ENCODE peak calls at places on chromosomes 16 and 17, in six cellular contexts. P is cardiac muscle cell; N is activated CD8-positive, alpha-beta T cell treated with anti-CD3 and anti-CD28 coated beads, Interleukin-2, amount 10 ng/mL, durations not matched to agents 7 days and 5 days; G is heart left ventricle; T is NCI-H2081 treated with DMSO at 0.1 percent for 48 hours; B is brain microvascular endothelial cell. F is an unnamed sample.

GRCh38 chr16:80280557-80280956 is 260.2 kb upstream of the DYNLRB2 start:
- DNase-seq in T (no peak), P (no peak), B (no peak), N (no peak), G (no peak), F (no peak)

GRCh38 chr17:79870540-79870939 is 31.3 kb upstream of the CBX4 start:
- DNase-seq in B (no peak), T (no peak), G (no peak), P (no peak), N (no peak), F (no peak)

GRCh38 chr17:46851029-46851741 is at the start of gene WNT9B:
- DNase-seq in G (no peak), P (no peak), B (no peak), T (peak), N (no peak), F (peak)

GRCh38 chr16:8660841-8661301 is 13.5 kb upstream of the ABAT start:
- DNase-seq in T (no peak), B (peak), N (peak), G (peak), P (peak), F (peak)

GRCh38 chr17:38600906-38601305 is 4.8 kb downstream of the SRCIN1 start:
- DNase-seq in B (no peak), T (no peak), P (no peak), G (no peak), N (no peak), F (no peak)

GRCh38 chr16:23270654-23271053 is 31.4 kb upstream of the SCNN1B start:
- DNase-seq in G (no peak), N (no peak), B (no peak), P (no peak), T (no peak), F (no peak)

GRCh38 chr17:77746391-77746790 is 212.1 kb upstream of the TNRC6C start:
- DNase-seq in N (no peak), T (no peak), P (no peak), B (no peak), G (no peak), F (no peak)

GRCh38 chr17:38613525-38613980 is 7.8 kb upstream of the SRCIN1 start:
- DNase-seq in T (no peak), N (no peak), B (no peak), P (no peak), G (no peak), F (no peak)

GRCh38 chr17:32349503-32349853 is 479 bp upstream of the ZNF207 start:
- DNase-seq in B (no peak), N (peak), T (no peak), G (no peak), P (peak), F (peak)

GRCh38 chr17:63151981-63152523 is 186.0 kb downstream of the TANC2 start:
- DNase-seq in B (no peak), T (no peak), P (peak), N (no peak), G (no peak), F (no peak)

GRCh38 chr17:83200746-83201145 is 121.3 kb downstream of the METRNL start:
- DNase-seq in T (no peak), N (no peak), G (peak), B (no peak), P (no peak), F (no peak)

GRCh38 chr17:49469831-49470568 is 25.1 kb upstream of the NGFR start:
- DNase-seq in G (no peak), P (no peak), T (no peak), B (no peak), N (no peak), F (no peak)

GRCh38 chr16:85989863-85990643 is 91.1 kb downstream of the IRF8 start:
- DNase-seq in N (no peak), T (no peak), P (no peak), B (no peak), G (no peak), F (no peak)

GRCh38 chr17:58344791-58345157 is 7.2 kb downstream of the SUPT4H1 start:
- DNase-seq in B (no peak), P (no peak), G (no peak), T (no peak), N (peak), F (peak)

GRCh38 chr16:407253-407652 is 5.6 kb downstream of the DECR2 start:
- DNase-seq in N (no peak), P (no peak), B (no peak), G (no peak), T (no peak), F (no peak)

GRCh38 chr16:6966925-6967324 is 365.7 kb upstream of the RBFOX1 start:
- DNase-seq in P (no peak), N (no peak), B (no peak), G (no peak), T (no peak), F (no peak)